ENCODE peak calls at places on chromosomes 5 and 9, in four cellular contexts. V is NCI-H1105, O is Right ventricle myocardium superior, F is T1000. E is an unnamed sample.

GRCh38 chr9:136947955-136948510 is 3.0 kb downstream of the C8G start:
- DNase-seq in V (no peak), O (peak), F (no peak), E (peak)

GRCh38 chr9:6024035-6024554 is 8.7 kb upstream of the RANBP6 start:
- DNase-seq in V (no peak), O (no peak), F (no peak), E (no peak)

GRCh38 chr5:35819656-35820055 is 37.0 kb upstream of the IL7R start:
- DNase-seq in V (no peak), O (no peak), F (no peak), E (no peak)

GRCh38 chr5:140221697-140222223 is 46.8 kb downstream of the CYSTM1 start:
- DNase-seq in V (no peak), O (no peak), F (no peak), E (peak)

GRCh38 chr5:31078931-31079330 is 114.6 kb upstream of the CDH6 start:
- DNase-seq in V (no peak), O (no peak), F (no peak), E (no peak)

GRCh38 chr5:75337366-75338021 is 474 bp downstream of the HMGCR start:
- DNase-seq in V (no peak), O (no peak), F (no peak), E (no peak)

GRCh38 chr5:142296914-142297417 is 27.9 kb downstream of the SPRY4 start:
- DNase-seq in V (no peak), O (no peak), F (no peak), E (peak)

GRCh38 chr5:16784843-16785791 is 151.0 kb downstream of the MYO10 start:
- DNase-seq in V (no peak), O (no peak), F (no peak), E (peak)

GRCh38 chr5:54573783-54574485 is 56.4 kb downstream of the SNX18 start:
- DNase-seq in V (no peak), O (no peak), F (no peak), E (no peak)

GRCh38 chr5:179153341-179153901 is 93.2 kb downstream of the ZNF354C start:
- DNase-seq in V (no peak), O (peak), F (no peak), E (no peak)

GRCh38 chr9:82202808-82203207 is 214.2 kb downstream of the SPATA31D1 start:
- DNase-seq in V (no peak), O (no peak), F (no peak), E (peak)

GRCh38 chr5:96819806-96820205 is 12.1 kb upstream of the ERAP1 start:
- DNase-seq in V (no peak), O (no peak), F (no peak), E (no peak)

GRCh38 chr9:89008346-89009048 is 17.2 kb downstream of the S1PR3 start:
- DNase-seq in V (no peak), O (no peak), F (no peak), E (no peak)

GRCh38 chr9:79111653-79112052 is 460.1 kb upstream of the TLE4 start:
- DNase-seq in V (no peak), O (no peak), F (no peak), E (no peak)

GRCh38 chr9:89576404-89576824 is 28.4 kb upstream of the GADD45G start:
- DNase-seq in V (no peak), O (no peak), F (no peak), E (no peak)

GRCh38 chr5:109035470-109035869 is 287.8 kb downstream of the FER start:
- DNase-seq in V (no peak), O (no peak), F (no peak), E (no peak)

GRCh38 chr5:65161655-65162054 is 320.1 kb downstream of the ADAMTS6 start:
- DNase-seq in V (no peak), O (no peak), F (no peak), E (no peak)

GRCh38 chr9:13033959-13034695 is 245.4 kb downstream of the MPDZ start:
- DNase-seq in V (peak), O (peak), F (no peak), E (peak)

GRCh38 chr9:127586537-127586936 is 25.5 kb upstream of the STXBP1 start:
- DNase-seq in V (peak), O (peak), F (no peak), E (peak)

GRCh38 chr5:171581756-171582155 is 162.3 kb downstream of the FGF18 start:
- DNase-seq in V (no peak), O (no peak), F (no peak), E (no peak)

GRCh38 chr5:72074238-72074637 is 33.0 kb upstream of the MAP1B start:
- DNase-seq in V (peak), O (no peak), F (no peak), E (no peak)

GRCh38 chr5:171755354-171755821 is 30.2 kb upstream of the SMIM23 start:
- DNase-seq in V (no peak), O (no peak), F (no peak), E (no peak)

GRCh38 chr5:163822548-163822947 is 317.1 kb downstream of the MAT2B start:
- DNase-seq in V (no peak), O (no peak), F (no peak), E (no peak)

GRCh38 chr5:150272531-150272930 is 17.0 kb downstream of the CAMK2A start:
- DNase-seq in V (no peak), O (no peak), F (no peak), E (peak)